ENCODE peak calls at places on chromosomes 3 and 15, in ten cellular contexts. One of them, this sample, is unnamed.

GRCh38 chr15:92011611-92012367 is 158.3 kb downstream of the SLCO3A1 start:
- DNase-seq in NCI-H1092: no peak
- DNase-seq in stomach: no peak
- DNase-seq in posterior cingulate gyrus: no peak
- DNase-seq in germinal center: peak
- DNase-seq in stimulated activated naive B cell treated with anti-CD40 and anti-IgM and Interleukin-4, amounts not matched to agents 10 μg/mL and 1 μg/mL and 100 μg/mL, for 72 hours: no peak
- DNase-seq in GOT3: no peak
- DNase-seq in astrocyte of the spinal cord: no peak
- DNase-seq in iPS-NIHi11: no peak
- DNase-seq in fibroblast of gingiva: no peak
- DNase-seq in this sample: peak

GRCh38 chr3:32780735-32781210 is 37.0 kb upstream of the TRIM71 start:
- DNase-seq in NCI-H1092: no peak
- DNase-seq in stomach: peak
- DNase-seq in posterior cingulate gyrus: no peak
- DNase-seq in germinal center: peak
- DNase-seq in stimulated activated naive B cell treated with anti-CD40 and anti-IgM and Interleukin-4, amounts not matched to agents 10 μg/mL and 1 μg/mL and 100 μg/mL, for 72 hours: peak
- DNase-seq in GOT3: no peak
- DNase-seq in astrocyte of the spinal cord: peak
- DNase-seq in iPS-NIHi11: peak
- DNase-seq in fibroblast of gingiva: peak
- DNase-seq in this sample: peak

GRCh38 chr15:49225572-49226281 is 55.7 kb downstream of the GALK2 start:
- DNase-seq in NCI-H1092: no peak
- DNase-seq in stomach: peak
- DNase-seq in posterior cingulate gyrus: no peak
- DNase-seq in germinal center: no peak
- DNase-seq in stimulated activated naive B cell treated with anti-CD40 and anti-IgM and Interleukin-4, amounts not matched to agents 10 μg/mL and 1 μg/mL and 100 μg/mL, for 72 hours: no peak
- DNase-seq in GOT3: no peak
- DNase-seq in astrocyte of the spinal cord: peak
- DNase-seq in iPS-NIHi11: peak
- DNase-seq in fibroblast of gingiva: no peak
- DNase-seq in this sample: peak

GRCh38 chr3:111989061-111989678 is 9.6 kb upstream of the TAGLN3 start:
- DNase-seq in NCI-H1092: peak
- DNase-seq in stomach: no peak
- DNase-seq in posterior cingulate gyrus: no peak
- DNase-seq in germinal center: peak
- DNase-seq in stimulated activated naive B cell treated with anti-CD40 and anti-IgM and Interleukin-4, amounts not matched to agents 10 μg/mL and 1 μg/mL and 100 μg/mL, for 72 hours: no peak
- DNase-seq in GOT3: no peak
- DNase-seq in astrocyte of the spinal cord: peak
- DNase-seq in iPS-NIHi11: peak
- DNase-seq in fibroblast of gingiva: peak
- DNase-seq in this sample: peak

GRCh38 chr3:142866841-142867631 is 21.8 kb downstream of the PCOLCE2 start:
- DNase-seq in NCI-H1092: no peak
- DNase-seq in stomach: peak
- DNase-seq in posterior cingulate gyrus: no peak
- DNase-seq in germinal center: no peak
- DNase-seq in stimulated activated naive B cell treated with anti-CD40 and anti-IgM and Interleukin-4, amounts not matched to agents 10 μg/mL and 1 μg/mL and 100 μg/mL, for 72 hours: no peak
- DNase-seq in GOT3: no peak
- DNase-seq in astrocyte of the spinal cord: no peak
- DNase-seq in iPS-NIHi11: peak
- DNase-seq in fibroblast of gingiva: no peak
- DNase-seq in this sample: no peak

GRCh38 chr3:112873632-112874031 is 27.0 kb upstream of the CD200R1L start:
- DNase-seq in NCI-H1092: no peak
- DNase-seq in stomach: no peak
- DNase-seq in posterior cingulate gyrus: no peak
- DNase-seq in germinal center: no peak
- DNase-seq in stimulated activated naive B cell treated with anti-CD40 and anti-IgM and Interleukin-4, amounts not matched to agents 10 μg/mL and 1 μg/mL and 100 μg/mL, for 72 hours: no peak
- DNase-seq in GOT3: no peak
- DNase-seq in astrocyte of the spinal cord: no peak
- DNase-seq in iPS-NIHi11: no peak
- DNase-seq in fibroblast of gingiva: no peak
- DNase-seq in this sample: no peak

GRCh38 chr3:136891934-136892855 is 30.2 kb downstream of the NCK1 start:
- DNase-seq in NCI-H1092: no peak
- DNase-seq in stomach: no peak
- DNase-seq in posterior cingulate gyrus: no peak
- DNase-seq in germinal center: no peak
- DNase-seq in stimulated activated naive B cell treated with anti-CD40 and anti-IgM and Interleukin-4, amounts not matched to agents 10 μg/mL and 1 μg/mL and 100 μg/mL, for 72 hours: no peak
- DNase-seq in GOT3: no peak
- DNase-seq in astrocyte of the spinal cord: no peak
- DNase-seq in iPS-NIHi11: no peak
- DNase-seq in fibroblast of gingiva: no peak
- DNase-seq in this sample: no peak

GRCh38 chr3:54171509-54171908 is 49.2 kb downstream of the CACNA2D3 start:
- DNase-seq in NCI-H1092: no peak
- DNase-seq in stomach: no peak
- DNase-seq in posterior cingulate gyrus: no peak
- DNase-seq in germinal center: no peak
- DNase-seq in stimulated activated naive B cell treated with anti-CD40 and anti-IgM and Interleukin-4, amounts not matched to agents 10 μg/mL and 1 μg/mL and 100 μg/mL, for 72 hours: no peak
- DNase-seq in GOT3: no peak
- DNase-seq in astrocyte of the spinal cord: no peak
- DNase-seq in iPS-NIHi11: no peak
- DNase-seq in fibroblast of gingiva: no peak
- DNase-seq in this sample: peak

GRCh38 chr15:94231728-94232086 is 346 bp downstream of the MCTP2 start:
- DNase-seq in NCI-H1092: no peak
- DNase-seq in stomach: peak
- DNase-seq in posterior cingulate gyrus: no peak
- DNase-seq in germinal center: peak
- DNase-seq in stimulated activated naive B cell treated with anti-CD40 and anti-IgM and Interleukin-4, amounts not matched to agents 10 μg/mL and 1 μg/mL and 100 μg/mL, for 72 hours: no peak
- DNase-seq in GOT3: no peak
- DNase-seq in astrocyte of the spinal cord: no peak
- DNase-seq in iPS-NIHi11: no peak
- DNase-seq in fibroblast of gingiva: no peak
- DNase-seq in this sample: peak

GRCh38 chr3:65953301-65953812 is 85.4 kb downstream of the MAGI1 start:
- DNase-seq in NCI-H1092: peak
- DNase-seq in stomach: peak
- DNase-seq in posterior cingulate gyrus: no peak
- DNase-seq in germinal center: no peak
- DNase-seq in stimulated activated naive B cell treated with anti-CD40 and anti-IgM and Interleukin-4, amounts not matched to agents 10 μg/mL and 1 μg/mL and 100 μg/mL, for 72 hours: no peak
- DNase-seq in GOT3: no peak
- DNase-seq in astrocyte of the spinal cord: no peak
- DNase-seq in iPS-NIHi11: peak
- DNase-seq in fibroblast of gingiva: no peak
- DNase-seq in this sample: peak